ENCODE peak calls at places on chromosomes 2 and 18, in four cellular contexts. R, F, H and D are unnamed samples.

GRCh38 chr2:97936199-97936598 is 59.5 kb downstream of the TMEM131 start:
- DNase-seq in R (no peak), F (no peak), H (no peak), D (no peak)

GRCh38 chr18:48542513-48543181 is 3.8 kb downstream of the CTIF start:
- DNase-seq in R (no peak), F (no peak), H (no peak), D (no peak)

GRCh38 chr2:23596316-23596885 is 211.4 kb downstream of the KLHL29 start:
- DNase-seq in R (no peak), F (peak), H (no peak), D (peak)

GRCh38 chr2:86441392-86441788 is 219 bp downstream of the KDM3A start:
- DNase-seq in R (no peak), F (no peak), H (no peak), D (peak)

GRCh38 chr2:234681206-234681605 is 184.3 kb upstream of the ARL4C start:
- DNase-seq in R (no peak), F (no peak), H (no peak), D (peak)

GRCh38 chr2:8669157-8669852 is 12.6 kb upstream of the ID2 start:
- DNase-seq in R (no peak), F (no peak), H (peak), D (peak)

GRCh38 chr2:216659301-216659700 is 26.1 kb downstream of the IGFBP2 start:
- DNase-seq in R (peak), F (no peak), H (no peak), D (no peak)

GRCh38 chr2:73851274-73851673 is 22.5 kb downstream of the STAMBP start:
- DNase-seq in R (no peak), F (no peak), H (no peak), D (no peak)

GRCh38 chr18:31302991-31303390 is 15.0 kb upstream of the DSG1 start:
- DNase-seq in R (no peak), F (peak), H (no peak), D (peak)

GRCh38 chr2:169090133-169090820 is 20.9 kb downstream of the DHRS9 start:
- DNase-seq in R (no peak), F (no peak), H (no peak), D (no peak)

GRCh38 chr2:164314148-164314547 is 307.1 kb downstream of the GRB14 start:
- DNase-seq in R (peak), F (peak), H (peak), D (peak)

GRCh38 chr18:74251297-74252031 is 40.3 kb downstream of the CYB5A start:
- DNase-seq in R (no peak), F (peak), H (peak), D (peak)

GRCh38 chr18:25713104-25713503 is 361.1 kb upstream of the ZNF521 start:
- DNase-seq in R (no peak), F (no peak), H (no peak), D (no peak)

GRCh38 chr2:9757430-9758287 is 85.6 kb upstream of the TAF1B start:
- DNase-seq in R (no peak), F (no peak), H (peak), D (peak)

GRCh38 chr2:85804583-85804982 is 50.8 kb downstream of the ATOH8 start:
- DNase-seq in R (no peak), F (no peak), H (peak), D (no peak)

GRCh38 chr2:216777637-216778273 is 82.1 kb downstream of the TNP1 start:
- DNase-seq in R (no peak), F (peak), H (peak), D (peak)

GRCh38 chr2:70192516-70192915 is 1.7 kb upstream of the C2orf42 start:
- DNase-seq in R (no peak), F (no peak), H (no peak), D (no peak)

GRCh38 chr18:80247403-80247916 is at the start of gene PARD6G:
- DNase-seq in R (peak), F (peak), H (peak), D (peak)

GRCh38 chr2:134458950-134459349 is 205.1 kb downstream of the MGAT5 start:
- DNase-seq in R (no peak), F (no peak), H (no peak), D (no peak)

GRCh38 chr2:134461511-134461910 is 207.6 kb downstream of the MGAT5 start:
- DNase-seq in R (no peak), F (peak), H (no peak), D (no peak)

GRCh38 chr2:134462275-134462674 is 208.4 kb downstream of the MGAT5 start:
- DNase-seq in R (no peak), F (no peak), H (no peak), D (no peak)

GRCh38 chr2:134459706-134460406 is 206.0 kb downstream of the MGAT5 start:
- DNase-seq in R (no peak), F (no peak), H (no peak), D (no peak)

DNA sequence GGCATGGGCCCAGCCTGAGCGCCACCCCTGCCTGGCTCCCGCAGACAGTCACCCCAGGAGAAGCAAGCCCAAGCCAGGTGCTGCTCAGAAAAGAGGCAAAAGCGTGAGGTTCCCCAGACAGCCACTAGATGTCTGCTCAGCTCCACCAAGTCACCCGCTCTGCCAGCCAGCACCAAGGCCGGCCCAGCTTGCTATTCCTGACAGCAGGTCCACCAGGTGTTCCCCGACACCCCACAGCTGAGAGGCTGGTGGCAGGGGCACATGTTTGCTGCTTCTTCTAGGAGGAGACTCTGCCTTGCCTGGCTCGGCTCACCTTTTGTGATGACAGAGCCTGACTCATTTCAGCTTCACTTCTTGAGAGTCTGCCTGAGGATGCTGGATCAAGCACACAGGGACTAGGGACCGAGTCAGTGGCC is 206.7 kb downstream of the MGAT5 start:
- DNase-seq in R (peak), F (peak), H (peak), D (peak)
- TF ChIP-seq CTCF in R (peak), F (peak), H (peak), D (peak)

GRCh38 chr2:63047193-63047533 is 3.5 kb upstream of the OTX1 start:
- DNase-seq in R (no peak), F (no peak), H (no peak), D (no peak)
- H3K4me3 ChIP-seq in R (peak), F (no peak), H (no peak), D (no peak)

GRCh38 chr18:12008842-12009580 is 27.7 kb downstream of the IMPA2 start:
- DNase-seq in R (no peak), F (no peak), H (no peak), D (no peak)

GRCh38 chr18:12009581-12010140 is 28.4 kb downstream of the IMPA2 start:
- DNase-seq in R (no peak), F (no peak), H (no peak), D (no peak)

GRCh38 chr18:12011962-12012549 is 30.7 kb downstream of the IMPA2 start:
- DNase-seq in R (peak), F (peak), H (no peak), D (peak)

GRCh38 chr18:12011199-12011961 is 30.1 kb downstream of the IMPA2 start:
- DNase-seq in R (no peak), F (no peak), H (no peak), D (no peak)

DNA sequence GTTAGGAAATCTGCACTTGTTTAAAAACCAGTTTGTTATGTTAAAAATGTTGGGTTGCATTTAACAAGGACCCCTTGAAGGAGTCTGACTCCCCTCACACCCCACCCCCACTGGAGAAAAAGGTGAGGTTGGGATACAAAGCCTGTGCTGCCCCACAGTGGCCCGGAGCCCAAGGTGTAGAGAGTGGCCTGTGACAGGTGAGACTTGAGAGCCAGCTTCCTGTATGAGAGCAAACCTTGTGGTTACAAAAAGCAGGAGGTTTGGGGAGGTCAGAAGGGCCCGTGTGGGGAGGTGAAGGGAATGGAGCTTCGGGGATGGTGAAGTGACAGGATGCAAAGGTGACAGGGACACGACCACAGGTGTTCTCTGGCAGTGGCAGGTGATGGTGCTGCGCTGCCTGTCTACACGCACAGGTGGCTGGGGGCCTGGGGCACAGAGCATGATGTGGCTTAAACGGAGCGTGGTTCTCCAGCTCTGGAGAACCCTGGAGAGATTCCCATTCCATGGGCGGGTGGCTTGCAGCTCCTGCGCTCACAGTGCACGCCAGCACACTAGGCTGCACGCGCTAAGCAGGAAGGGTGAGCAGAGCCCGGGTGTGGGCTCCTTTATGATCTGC is 29.0 kb downstream of the IMPA2 start:
- DNase-seq in R (no peak), F (no peak), H (no peak), D (no peak)
- TF ChIP-seq CTCF in R (no peak), F (no peak), H (no peak), D (no peak)

DNA sequence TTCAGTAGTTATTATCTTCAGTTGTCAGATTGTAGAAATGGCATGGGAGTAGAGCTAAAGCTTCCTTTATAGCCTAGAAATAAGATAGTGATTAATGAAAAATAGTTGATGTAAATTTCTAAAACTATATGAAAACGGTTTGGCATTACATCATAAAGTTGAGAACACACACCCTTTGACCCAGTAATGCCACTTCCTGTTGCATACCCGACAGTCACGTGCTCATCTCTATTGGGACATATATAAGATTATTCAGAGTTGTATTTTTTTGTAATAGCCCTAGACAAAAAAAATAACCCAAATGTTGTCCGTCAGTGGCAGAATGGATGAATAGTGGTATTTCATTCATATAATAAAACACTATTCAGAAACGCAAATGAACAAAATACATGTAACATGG is 39.4 kb upstream of the ASB1 start:
- DNase-seq in R (no peak), F (peak), H (peak), D (no peak)
- H3K4me3 ChIP-seq in R (no peak), F (no peak), H (no peak), D (no peak)

GRCh38 chr2:6791682-6792081 is 74.0 kb downstream of the CMPK2 start:
- DNase-seq in R (no peak), F (no peak), H (no peak), D (no peak)
- TF ChIP-seq CTCF in R (no peak), F (peak), H (no peak), D (no peak)

DNA sequence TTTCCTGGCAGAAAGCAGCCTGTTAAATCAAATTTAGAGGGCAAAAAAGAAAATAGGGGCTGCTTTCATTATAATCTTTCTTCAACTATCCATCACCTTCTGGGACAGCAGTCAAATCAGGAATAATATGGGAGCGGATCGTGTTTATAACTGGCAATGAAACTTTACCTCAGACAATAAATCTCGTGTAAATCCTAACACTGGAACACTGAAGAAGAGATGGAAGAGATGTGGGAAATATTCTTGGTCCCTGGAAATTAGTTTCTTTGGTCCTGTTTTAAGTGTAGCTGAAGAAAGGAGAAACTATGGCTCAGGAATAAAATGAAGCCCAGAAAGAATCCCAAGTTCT is 77.6 kb upstream of the SERTAD2 start:
- DNase-seq in R (no peak), F (no peak), H (no peak), D (no peak)
- H3K4me3 ChIP-seq in R (no peak), F (no peak), H (no peak), D (no peak)

DNA sequence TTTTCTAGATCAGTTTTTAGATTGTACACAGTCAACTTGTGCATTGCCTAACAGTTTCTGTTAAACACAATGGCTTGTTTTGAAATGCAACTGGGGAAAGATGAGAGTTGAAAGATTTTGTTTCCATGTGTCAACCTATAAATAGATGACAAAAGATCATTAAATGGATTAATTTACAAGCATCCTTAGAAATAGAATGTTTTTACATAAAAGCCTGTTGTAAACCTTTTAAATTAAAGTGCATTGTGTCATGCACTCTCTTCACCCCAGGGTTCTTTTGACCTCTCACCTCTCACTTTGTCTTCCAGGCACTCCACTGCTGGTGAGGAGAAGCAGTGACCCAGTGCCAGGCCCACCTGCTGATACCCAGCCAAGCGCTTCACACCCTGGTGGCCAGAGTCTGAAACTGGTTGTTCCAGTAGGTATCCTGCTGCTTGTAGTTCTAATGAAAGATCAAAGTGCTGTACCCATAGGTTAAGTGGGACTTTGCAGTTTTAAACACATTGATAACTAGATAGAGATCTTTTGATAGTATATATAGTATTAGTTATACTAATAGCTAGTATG is 502.1 kb downstream of the PARD3B start:
- DNase-seq in R (no peak), F (no peak), H (no peak), D (no peak)
- TF ChIP-seq CTCF in R (no peak), F (peak), H (no peak), D (no peak)

GRCh38 chr2:105575626-105576025 is 169.1 kb upstream of the NCK2 start:
- DNase-seq in R (no peak), F (no peak), H (no peak), D (no peak)
- H3K4me3 ChIP-seq in R (no peak), F (no peak), H (no peak), D (no peak)